ENCODE peak calls at places on chromosomes 2 and 18, in eight cellular contexts. C is stimulated activated CD4-positive, alpha-beta T cell treated with anti-CD3 and anti-CD28 coated beads, Interleukin-12 subunit alpha, Interleukin-12 subunit beta, amount 100 ng/mL, for 4 hours; Q is activated CD4-positive, alpha-beta T cell treated with anti-CD3 and anti-CD28 coated beads, Interleukin-2, amount 50 U/mL, for 1 hour; R is posterior cingulate gyrus; A is left kidney; Z is type B pancreatic cell; E is activated gamma-delta T cell treated with Interleukin-2 at 50 U/mL for 16 hours; N is mammary epithelial cell. T is an unnamed sample.

GRCh38 chr2:65397122-65397521 is 35.3 kb downstream of the SPRED2 start:
- DNase-seq in C (no peak), R (no peak), N (no peak), Q (no peak), A (no peak), E (no peak), Z (no peak), T (no peak)

GRCh38 chr2:109020217-109020637 is 31.2 kb upstream of the EDAR start:
- DNase-seq in E (no peak), A (peak), N (no peak), R (no peak), C (no peak), Q (no peak), Z (no peak), T (no peak)

GRCh38 chr2:113157108-113157896 is 16.5 kb upstream of the PSD4 start:
- DNase-seq in Z (peak), A (peak), R (no peak), E (peak), N (peak), Q (peak), C (peak), T (peak)

GRCh38 chr2:74373189-74373588 is 6.9 kb downstream of the DCTN1 start:
- DNase-seq in A (peak), C (no peak), R (no peak), Q (no peak), E (no peak), N (no peak), Z (no peak), T (no peak)

GRCh38 chr18:49716035-49716434 is 97.3 kb downstream of the ACAA2 start:
- DNase-seq in R (peak), E (no peak), C (no peak), Q (no peak), A (no peak), Z (no peak), N (no peak), T (no peak)

GRCh38 chr2:135819211-135819610 is 17.8 kb downstream of the LCT start:
- DNase-seq in E (no peak), N (no peak), Q (no peak), C (no peak), R (no peak), Z (no peak), A (peak), T (no peak)

GRCh38 chr18:50853863-50854271 is 25.1 kb upstream of the ME2 start:
- DNase-seq in Z (no peak), E (no peak), C (no peak), N (peak), Q (no peak), A (peak), R (no peak), T (no peak)

GRCh38 chr2:172046866-172047265 is 38.4 kb upstream of the DLX1 start:
- DNase-seq in Q (no peak), N (no peak), A (no peak), E (no peak), C (no peak), Z (no peak), R (no peak), T (no peak)

GRCh38 chr2:96143848-96144480 is 1.3 kb downstream of the DUSP2 start:
- DNase-seq in E (no peak), A (peak), Z (no peak), Q (peak), N (no peak), C (peak), R (peak), T (no peak)

GRCh38 chr2:17958486-17959092 is 80.1 kb downstream of the KCNS3 start:
- DNase-seq in C (no peak), Z (no peak), N (no peak), Q (no peak), A (no peak), R (no peak), E (no peak), T (no peak)

GRCh38 chr2:42967959-42968674 is 175.7 kb upstream of the HAAO start:
- DNase-seq in C (no peak), Q (no peak), R (no peak), E (no peak), Z (no peak), N (no peak), A (peak), T (no peak)

GRCh38 chr2:776517-776916 is 99.3 kb upstream of the TMEM18 start:
- DNase-seq in A (peak), C (no peak), N (no peak), Q (no peak), R (peak), Z (no peak), E (no peak), T (no peak)

GRCh38 chr2:105598404-105598803 is 146.3 kb upstream of the NCK2 start:
- DNase-seq in N (no peak), A (no peak), E (no peak), C (no peak), Z (no peak), Q (no peak), R (no peak), T (no peak)

GRCh38 chr2:141182246-141182645 is 948.6 kb downstream of the LRP1B start:
- DNase-seq in Z (no peak), N (no peak), E (no peak), R (no peak), A (no peak), Q (no peak), C (no peak), T (no peak)

GRCh38 chr2:216696321-216696720 is 972 bp upstream of the IGFBP5 start:
- DNase-seq in R (no peak), Q (no peak), Z (no peak), A (no peak), C (no peak), E (no peak), N (no peak), T (no peak)

GRCh38 chr2:240916571-240917008 is 10.5 kb downstream of the CROCC2 start:
- DNase-seq in A (peak), R (peak), N (no peak), Q (no peak), E (no peak), Z (no peak), C (no peak), T (no peak)

GRCh38 chr18:43238429-43238828 is 38.9 kb downstream of the SYT4 start:
- DNase-seq in R (no peak), A (no peak), Z (no peak), Q (no peak), N (no peak), E (no peak), C (no peak), T (no peak)

GRCh38 chr2:159202568-159203071 is 83.9 kb downstream of the WDSUB1 start:
- DNase-seq in A (no peak), Q (no peak), Z (no peak), R (no peak), C (no peak), N (peak), E (no peak), T (no peak)

GRCh38 chr2:12717988-12718661 is 1.4 kb downstream of the TRIB2 start:
- DNase-seq in C (peak), N (peak), Z (no peak), E (peak), A (peak), R (no peak), Q (peak), T (peak)

GRCh38 chr2:113203901-113204519 is 30.2 kb downstream of the PSD4 start:
- DNase-seq in C (peak), Q (peak), Z (no peak), R (peak), E (peak), N (peak), A (peak), T (peak)

GRCh38 chr2:715847-716573 is 38.8 kb upstream of the TMEM18 start:
- DNase-seq in C (no peak), E (no peak), N (no peak), Z (no peak), Q (no peak), R (no peak), A (peak), T (no peak)

GRCh38 chr2:12348216-12348615 is 368.5 kb upstream of the TRIB2 start:
- DNase-seq in Z (no peak), R (no peak), A (no peak), N (peak), C (no peak), Q (no peak), E (no peak), T (no peak)

GRCh38 chr2:217837001-217837491 is 165.7 kb downstream of the TNS1 start:
- DNase-seq in N (no peak), R (peak), E (no peak), C (no peak), Z (no peak), Q (no peak), A (peak), T (no peak)

GRCh38 chr18:26088482-26088881 is 1.9 kb downstream of the SS18 start:
- DNase-seq in R (no peak), C (no peak), N (peak), A (no peak), Q (no peak), E (no peak), Z (no peak), T (no peak)

GRCh38 chr18:2515408-2515807 is 55.9 kb downstream of the METTL4 start:
- DNase-seq in Q (no peak), R (no peak), E (no peak), C (no peak), N (peak), A (no peak), Z (no peak), T (no peak)

GRCh38 chr2:4291430-4291829 is 588.1 kb downstream of the DCDC2C start:
- DNase-seq in C (no peak), Z (no peak), A (no peak), Q (no peak), N (no peak), R (no peak), E (no peak), T (no peak)

GRCh38 chr2:157447751-157448150 is 3.9 kb upstream of the CYTIP start:
- DNase-seq in Z (no peak), E (no peak), A (no peak), N (no peak), Q (no peak), C (no peak), R (no peak), T (no peak)

GRCh38 chr18:78603102-78603501 is 376.5 kb upstream of the SALL3 start:
- DNase-seq in E (no peak), R (no peak), Z (no peak), A (no peak), C (no peak), N (no peak), Q (no peak), T (no peak)

GRCh38 chr2:120192280-120192679 is 30.9 kb downstream of the TMEM185B start:
- DNase-seq in E (no peak), N (no peak), A (no peak), C (no peak), Q (no peak), R (no peak), Z (no peak), T (no peak)

GRCh38 chr2:14909795-14910194 is 277.3 kb downstream of the LRATD1 start:
- DNase-seq in Z (no peak), C (no peak), Q (no peak), N (no peak), A (peak), E (no peak), R (no peak), T (no peak)

GRCh38 chr2:241373449-241373848 is 17.4 kb downstream of the FARP2 start:
- DNase-seq in E (no peak), N (no peak), Q (no peak), R (no peak), A (no peak), Z (no peak), C (no peak), T (no peak)

GRCh38 chr2:19711470-19712372 is 190.1 kb downstream of the TTC32 start:
- DNase-seq in R (no peak), Z (no peak), Q (no peak), N (peak), A (peak), C (no peak), E (no peak), T (no peak)

T was measured in naive thymus-derived CD8-positive, alpha-beta T cell.